ENCODE peak calls at places on chromosome X, in ten cellular contexts. D is psoas muscle; M is CD4-positive, alpha-beta T cell; W is astrocyte; A is sigmoid colon; I is uterus; Q is lung; U is GM23338; F is caudate nucleus; K is heart right ventricle. S is an unnamed sample.

GRCh38 chrX:49176421-49177326 is 5.0 kb downstream of the PLP2 start:
- DNase-seq in U (no peak), W (no peak), D (no peak), Q (peak; percentile 51), A (peak; percentile 67), F (no peak), K (no peak), I (no peak), M (no peak), S (no peak)

GRCh38 chrX:25016361-25016671 is 551 bp upstream of the ARX start:
- DNase-seq in K (no peak), M (no peak), U (no peak), A (no peak), W (no peak), D (no peak), F (no peak), I (no peak), Q (no peak), S (no peak)

GRCh38 chrX:112785323-112785722 is 55.3 kb downstream of the AMOT start:
- DNase-seq in W (no peak), D (no peak), Q (no peak), F (no peak), U (no peak), A (no peak), K (no peak), M (no peak), I (no peak), S (no peak)

GRCh38 chrX:96569034-96569433 is 115.6 kb upstream of the DIAPH2 start:
- DNase-seq in M (no peak), D (no peak), Q (no peak), F (no peak), K (no peak), I (no peak), W (no peak), A (no peak), U (no peak), S (no peak)

GRCh38 chrX:77597511-77597910 is 150.3 kb downstream of the FGF16 start:
- DNase-seq in D (no peak), K (no peak), I (no peak), Q (no peak), W (peak; percentile 6), A (no peak), F (no peak), M (no peak), U (no peak), S (no peak)

GRCh38 chrX:64395568-64395929 is 297 bp upstream of the MTMR8 start:
- DNase-seq in D (no peak), A (no peak), U (no peak), K (no peak), I (no peak), F (no peak), W (no peak), M (no peak), Q (no peak), S (no peak)

GRCh38 chrX:123291623-123292022 is 107.5 kb downstream of the GRIA3 start:
- DNase-seq in W (no peak), D (no peak), I (no peak), K (no peak), A (no peak), U (no peak), Q (no peak), F (no peak), M (no peak), S (no peak)

GRCh38 chrX:13376857-13377441 is 57.1 kb upstream of the ATXN3L start:
- DNase-seq in W (peak; percentile 98), K (peak; percentile 28), A (no peak), D (no peak), F (no peak), U (no peak), I (peak; percentile 41), Q (peak; percentile 32), M (no peak), S (no peak)

GRCh38 chrX:123771449-123772064 is 38.7 kb upstream of the THOC2 start:
- DNase-seq in W (no peak), M (no peak), F (no peak), A (no peak), I (no peak), U (no peak), Q (no peak), K (no peak), D (no peak), S (no peak)

GRCh38 chrX:46278591-46278990 is 266.6 kb downstream of the ZNF674 start:
- DNase-seq in K (no peak), F (no peak), W (no peak), U (no peak), M (no peak), A (no peak), D (no peak), Q (no peak), I (no peak), S (no peak)

GRCh38 chrX:31039327-31039711 is 32.5 kb downstream of the FTHL17 start:
- DNase-seq in A (no peak), W (no peak), Q (no peak), I (no peak), F (no peak), D (no peak), M (no peak), U (no peak), K (no peak), S (no peak)

GRCh38 chrX:65924938-65925507 is 114.9 kb downstream of the VSIG4 start:
- DNase-seq in U (no peak), W (no peak), I (no peak), M (no peak), Q (no peak), K (no peak), F (no peak), A (no peak), D (no peak), S (no peak)

GRCh38 chrX:18098704-18099103 is 122.0 kb downstream of the BEND2 start:
- DNase-seq in I (no peak), M (no peak), K (peak; percentile 5), F (peak; percentile 25), A (no peak), Q (no peak), D (no peak), U (peak; percentile 14), W (no peak), S (peak; percentile 3)

GRCh38 chrX:120603707-120604358 is at the start of gene MCTS1:
- DNase-seq in I (peak; percentile 79), A (peak; percentile 93), M (peak; percentile 66), W (peak; percentile 97), D (peak; percentile 77), F (peak; percentile 90), U (peak; percentile 92), Q (peak; percentile 81), K (peak; percentile 84), S (peak; percentile 19)

GRCh38 chrX:53481093-53481492 is 46.9 kb upstream of the HSD17B10 start:
- DNase-seq in F (no peak), D (no peak), Q (no peak), W (no peak), A (no peak), K (no peak), U (peak; percentile 28), I (no peak), M (no peak), S (no peak)

DNA sequence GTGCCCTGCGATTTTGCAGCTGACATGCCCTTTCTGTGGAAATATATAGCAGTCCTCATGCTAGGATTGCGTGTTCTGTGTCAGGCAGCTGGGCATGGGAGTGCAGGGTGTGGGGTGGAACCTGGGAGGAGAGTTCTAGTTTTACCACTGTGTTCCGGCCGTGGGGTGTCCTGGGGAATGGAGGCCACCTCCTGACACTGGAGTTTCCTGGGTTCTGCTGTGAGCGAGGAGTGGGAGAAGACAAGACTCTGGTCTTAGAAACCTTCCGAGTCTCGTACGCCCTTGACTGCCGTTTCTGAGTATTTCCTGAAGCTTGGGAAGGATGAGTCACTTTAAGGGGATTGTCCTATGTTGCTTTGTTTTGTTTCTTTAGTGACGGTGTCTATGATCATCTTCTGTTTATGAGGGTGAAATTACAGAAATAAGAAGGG is 19.0 kb downstream of the CD99 start:
- DNase-seq in M (no peak), A (peak; percentile 74), F (no peak), W (peak; percentile 67), Q (no peak), D (no peak), U (no peak), K (no peak), I (no peak), S (no peak)
- H3K27ac ChIP-seq in M (peak overlapping the region; percentile 51), A (peak overlapping the region; percentile 97), F (no peak overlapping the region), W (peak overlapping the region; percentile 84), Q (peak overlapping the region; percentile 84), D (peak overlapping the region; percentile 66), U (peak overlapping the region; percentile 72), K (peak overlapping the region; percentile 67), I (no peak overlapping the region), S (no peak overlapping the region)

GRCh38 chrX:68835468-68835867 is 6.6 kb downstream of the EFNB1 start:
- DNase-seq in F (no peak), A (peak; percentile 17), M (no peak), K (no peak), I (no peak), D (no peak), W (no peak), U (no peak), Q (no peak), S (no peak)
- H3K27ac ChIP-seq in F (no peak overlapping the region), A (no peak overlapping the region), M (no peak overlapping the region), K (no peak overlapping the region), I (no peak overlapping the region), D (no peak overlapping the region), W (no peak overlapping the region), U (no peak overlapping the region), Q (no peak overlapping the region), S (no peak overlapping the region)

DNA sequence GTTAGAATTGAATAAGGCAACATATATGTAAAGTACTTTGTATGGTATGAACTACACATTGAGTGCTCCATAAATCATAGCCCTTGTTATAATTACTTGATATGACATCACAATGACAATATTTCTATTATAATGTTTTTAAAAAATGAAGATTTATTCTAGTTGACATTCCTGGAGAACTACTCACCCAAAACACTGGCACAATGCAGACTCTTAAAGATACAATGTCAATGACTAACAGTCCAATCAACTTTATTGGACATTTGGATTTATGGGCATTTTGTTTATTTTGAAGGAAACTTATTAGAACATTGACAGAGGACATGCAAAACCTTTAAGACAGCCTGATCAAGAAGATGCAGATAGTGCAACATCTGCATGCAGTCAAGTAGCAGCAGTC is 55.3 kb downstream of the ASB9 start:
- DNase-seq in K (no peak), Q (no peak), F (no peak), U (no peak), D (no peak), W (no peak), I (no peak), M (no peak), A (no peak), S (no peak)
- H3K27ac ChIP-seq in K (no peak overlapping the region), Q (no peak overlapping the region), F (no peak overlapping the region), U (no peak overlapping the region), D (no peak overlapping the region), W (no peak overlapping the region), I (no peak overlapping the region), M (no peak overlapping the region), A (no peak overlapping the region), S (no peak overlapping the region)

DNA sequence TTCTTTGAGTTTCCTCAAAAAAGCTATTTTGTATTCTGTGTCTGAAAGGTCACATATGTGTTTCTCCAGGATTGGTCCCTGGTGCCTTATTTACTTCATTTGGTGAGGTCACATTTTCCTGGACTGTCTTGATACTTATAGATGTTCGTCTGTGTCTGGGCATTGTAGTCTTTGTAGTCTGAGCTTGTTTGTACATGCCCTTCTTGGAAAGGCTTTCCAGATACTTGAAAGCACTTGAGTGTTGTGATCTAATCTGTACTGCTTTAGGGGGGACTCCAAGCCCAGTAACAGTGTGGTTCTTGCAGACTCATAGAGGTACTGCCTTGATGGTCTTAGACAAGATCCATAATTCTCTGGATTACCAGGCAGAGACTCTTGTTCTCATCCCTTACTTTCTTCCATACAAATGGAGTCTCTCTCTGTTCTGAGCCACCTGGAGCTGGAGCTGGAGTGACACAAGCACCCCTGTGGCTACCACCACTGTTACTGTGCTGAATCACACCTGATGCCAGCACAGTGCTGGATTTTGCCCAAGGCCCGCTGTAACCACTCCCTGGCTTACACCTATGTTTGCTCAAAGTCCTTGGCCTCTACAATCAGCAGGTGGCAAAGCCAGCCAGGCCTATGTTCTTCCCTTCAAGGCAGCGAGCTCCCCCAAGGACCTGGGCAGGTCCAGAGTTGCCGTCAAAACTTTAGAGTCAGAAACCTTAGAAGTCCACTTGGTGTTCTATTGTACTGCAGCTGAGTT is 72.3 kb upstream of the EFHC2 start:
- DNase-seq in A (no peak), F (no peak), I (no peak), D (no peak), W (no peak), Q (no peak), M (no peak), K (no peak), U (no peak), S (no peak)
- H3K27ac ChIP-seq in A (no peak overlapping the region), F (no peak overlapping the region), I (no peak overlapping the region), D (no peak overlapping the region), W (no peak overlapping the region), Q (no peak overlapping the region), M (no peak overlapping the region), K (no peak overlapping the region), U (no peak overlapping the region), S (no peak overlapping the region)

S was measured in substantia nigra.